ENCODE peak calls at places on chromosomes 16 and 17, in ten cellular contexts. T, A, H, V, S, Y, Z, L, R and I are unnamed samples.

GRCh38 chr17:75289832-75290337 is 652 bp upstream of the SLC25A19 start:
- DNase-seq in T (peak), A (peak), H (peak), V (peak), S (no peak), Y (no peak), Z (peak), L (peak), R (peak), I (peak)

GRCh38 chr16:85612801-85613608 is at the start of gene GSE1:
- DNase-seq in T (peak), A (peak), H (peak), V (peak), S (no peak), Y (peak), Z (peak), L (peak), R (peak), I (peak)

GRCh38 chr17:59763861-59764260 is 56.4 kb downstream of the VMP1 start:
- DNase-seq in T (no peak), A (peak), H (no peak), V (no peak), S (no peak), Y (no peak), Z (no peak), L (peak), R (no peak), I (no peak)

GRCh38 chr17:74922694-74923537 is at the start of gene USH1G:
- DNase-seq in T (no peak), A (peak), H (peak), V (no peak), S (no peak), Y (peak), Z (no peak), L (no peak), R (peak), I (peak)

GRCh38 chr17:19523690-19524089 is 10.0 kb upstream of the SLC47A1 start:
- DNase-seq in T (no peak), A (no peak), H (no peak), V (no peak), S (no peak), Y (no peak), Z (no peak), L (no peak), R (no peak), I (no peak)

GRCh38 chr16:1080801-1081733 is 8.5 kb downstream of the SSTR5 start:
- DNase-seq in T (no peak), A (no peak), H (no peak), V (no peak), S (no peak), Y (no peak), Z (no peak), L (no peak), R (no peak), I (no peak)

GRCh38 chr17:30368896-30369720 is 9.6 kb upstream of the CPD start:
- DNase-seq in T (no peak), A (no peak), H (no peak), V (no peak), S (no peak), Y (no peak), Z (no peak), L (no peak), R (no peak), I (no peak)

GRCh38 chr17:30477758-30478115 is 529 bp downstream of the GOSR1 start:
- DNase-seq in T (no peak), A (peak), H (peak), V (no peak), S (no peak), Y (no peak), Z (no peak), L (peak), R (no peak), I (no peak)

GRCh38 chr17:77810536-77810935 is 148.0 kb upstream of the TNRC6C start:
- DNase-seq in T (peak), A (no peak), H (no peak), V (peak), S (no peak), Y (no peak), Z (peak), L (peak), R (peak), I (no peak)

GRCh38 chr17:19295478-19296200 is 58.5 kb downstream of the EPN2 start:
- DNase-seq in T (no peak), A (no peak), H (no peak), V (no peak), S (no peak), Y (no peak), Z (no peak), L (no peak), R (no peak), I (no peak)

GRCh38 chr17:21530311-21530710 is 154.2 kb downstream of the KCNJ12 start:
- DNase-seq in T (no peak), A (no peak), H (no peak), V (no peak), S (no peak), Y (no peak), Z (no peak), L (no peak), R (no peak), I (no peak)

GRCh38 chr16:85089485-85089884 is 22.8 kb downstream of the CIBAR2 start:
- DNase-seq in T (no peak), A (peak), H (no peak), V (no peak), S (no peak), Y (peak), Z (no peak), L (no peak), R (no peak), I (no peak)

GRCh38 chr17:82684207-82684903 is 14.1 kb downstream of the RAB40B start:
- DNase-seq in T (no peak), A (no peak), H (peak), V (no peak), S (no peak), Y (no peak), Z (no peak), L (peak), R (peak), I (no peak)

GRCh38 chr17:19678581-19679418 is 30.2 kb downstream of the ALDH3A2 start:
- DNase-seq in T (no peak), A (no peak), H (no peak), V (no peak), S (no peak), Y (no peak), Z (no peak), L (no peak), R (no peak), I (no peak)

GRCh38 chr16:58389724-58390123 is 2.5 kb upstream of the GINS3 start:
- DNase-seq in T (no peak), A (no peak), H (no peak), V (no peak), S (no peak), Y (no peak), Z (no peak), L (no peak), R (no peak), I (no peak)

GRCh38 chr16:57091990-57092785 is at the start of gene CPNE2:
- DNase-seq in T (peak), A (peak), H (peak), V (peak), S (no peak), Y (peak), Z (peak), L (peak), R (peak), I (peak)

GRCh38 chr16:59973966-59974365 is 1239.8 kb upstream of the GOT2 start:
- DNase-seq in T (no peak), A (no peak), H (no peak), V (no peak), S (no peak), Y (no peak), Z (no peak), L (peak), R (no peak), I (no peak)

GRCh38 chr16:47016700-47017133 is 43.2 kb upstream of the DNAJA2 start:
- DNase-seq in T (no peak), A (no peak), H (no peak), V (no peak), S (no peak), Y (no peak), Z (no peak), L (no peak), R (no peak), I (peak)

GRCh38 chr17:3946711-3947235 is 17.5 kb downstream of the ATP2A3 start:
- DNase-seq in T (no peak), A (no peak), H (no peak), V (no peak), S (no peak), Y (no peak), Z (no peak), L (no peak), R (no peak), I (no peak)

GRCh38 chr17:40322417-40323315 is 13.7 kb downstream of the RARA start:
- DNase-seq in T (peak), A (peak), H (peak), V (peak), S (peak), Y (peak), Z (peak), L (peak), R (peak), I (peak)

GRCh38 chr16:88505405-88506082 is 52.5 kb downstream of the ZFPM1 start:
- DNase-seq in T (no peak), A (no peak), H (peak), V (peak), S (no peak), Y (peak), Z (peak), L (peak), R (peak), I (peak)

GRCh38 chr17:17164676-17165075 is 41.5 kb downstream of the PLD6 start:
- DNase-seq in T (no peak), A (no peak), H (no peak), V (no peak), S (no peak), Y (no peak), Z (no peak), L (no peak), R (no peak), I (no peak)

GRCh38 chr16:79542196-79542859 is 58.2 kb downstream of the MAF start:
- DNase-seq in T (peak), A (peak), H (no peak), V (peak), S (no peak), Y (no peak), Z (peak), L (no peak), R (peak), I (no peak)

GRCh38 chr17:64653325-64653984 is 8.7 kb downstream of the SMURF2 start:
- DNase-seq in T (no peak), A (peak), H (no peak), V (no peak), S (no peak), Y (no peak), Z (no peak), L (peak), R (no peak), I (no peak)

GRCh38 chr17:602436-602835 is 112.2 kb downstream of the VPS53 start:
- DNase-seq in T (no peak), A (no peak), H (peak), V (peak), S (no peak), Y (no peak), Z (no peak), L (peak), R (no peak), I (no peak)

GRCh38 chr17:81037026-81037782 is 2.3 kb downstream of the BAIAP2 start:
- DNase-seq in T (peak), A (peak), H (no peak), V (peak), S (no peak), Y (no peak), Z (peak), L (no peak), R (no peak), I (no peak)

GRCh38 chr16:30567991-30568638 is 3.4 kb downstream of the ZNF688 start:
- DNase-seq in T (no peak), A (peak), H (peak), V (no peak), S (no peak), Y (no peak), Z (no peak), L (peak), R (peak), I (peak)

GRCh38 chr17:79019631-79020584 is 4.1 kb upstream of the C1QTNF1 start:
- DNase-seq in T (peak), A (peak), H (peak), V (peak), S (no peak), Y (peak), Z (peak), L (peak), R (peak), I (peak)

GRCh38 chr17:39080416-39081179 is 70.8 kb downstream of the PLXDC1 start:
- DNase-seq in T (peak), A (no peak), H (no peak), V (peak), S (no peak), Y (no peak), Z (peak), L (peak), R (peak), I (no peak)

GRCh38 chr17:59001158-59001814 is 105.4 kb downstream of the TRIM37 start:
- DNase-seq in T (no peak), A (peak), H (peak), V (peak), S (peak), Y (no peak), Z (no peak), L (peak), R (peak), I (no peak)

GRCh38 chr16:88920618-88921602 is 54.5 kb upstream of the PABPN1L start:
- DNase-seq in T (peak), A (peak), H (peak), V (peak), S (no peak), Y (peak), Z (peak), L (peak), R (peak), I (no peak)

GRCh38 chr17:4375039-4375748 is 8.7 kb upstream of the UBE2G1 start:
- DNase-seq in T (no peak), A (no peak), H (no peak), V (no peak), S (no peak), Y (no peak), Z (no peak), L (no peak), R (peak), I (peak)

GRCh38 chr16:25035494-25036405 is 20.6 kb upstream of the ARHGAP17 start:
- DNase-seq in T (no peak), A (no peak), H (no peak), V (no peak), S (no peak), Y (no peak), Z (no peak), L (no peak), R (no peak), I (no peak)

DNA sequence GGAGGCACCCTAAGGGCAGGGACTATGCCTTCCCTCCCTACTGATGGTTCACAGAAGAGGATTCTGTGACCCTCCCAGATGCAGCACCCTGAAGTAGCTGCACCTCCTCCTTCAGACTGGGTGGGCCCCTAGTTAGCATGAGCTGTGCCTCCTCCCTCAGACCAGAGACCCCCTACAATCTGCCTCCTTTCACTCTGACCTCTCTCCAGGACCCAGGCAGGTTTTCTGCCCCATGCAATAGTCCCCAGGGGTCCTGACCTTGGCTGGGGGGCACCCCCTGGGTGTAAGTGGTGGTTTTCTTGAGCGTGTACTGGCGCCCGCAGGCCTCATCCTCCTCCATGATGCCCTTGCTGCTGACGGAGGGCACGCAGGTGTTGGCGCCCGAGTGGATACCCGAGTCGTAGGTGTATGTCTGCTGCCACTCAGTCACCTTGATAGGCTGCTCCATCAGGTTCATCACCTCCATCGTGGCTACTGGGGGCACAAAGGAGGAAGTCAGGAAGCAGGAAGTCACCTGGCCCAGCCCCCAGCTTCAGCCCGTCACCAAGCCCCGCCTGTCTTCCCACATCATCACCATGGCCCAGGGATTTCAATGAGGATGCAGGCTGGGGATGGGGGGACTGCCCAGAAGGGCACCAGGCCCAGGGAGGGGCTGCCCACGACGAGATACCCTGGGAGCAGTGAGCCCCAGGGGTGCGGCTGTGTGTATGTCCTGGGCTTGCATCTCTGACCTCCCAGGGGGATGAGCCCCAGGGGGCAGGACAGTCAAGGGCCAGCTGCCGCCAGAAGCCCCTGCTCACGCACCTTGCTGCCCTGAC is 14.9 kb downstream of the JUP start:
- DNase-seq in T (no peak), A (no peak), H (no peak), V (no peak), S (no peak), Y (no peak), Z (no peak), L (no peak), R (peak), I (no peak)
- H3K4me3 ChIP-seq in T (no peak), A (no peak), H (no peak), V (no peak), S (peak), Y (no peak), Z (no peak), L (no peak), R (no peak), I (no peak)

DNA sequence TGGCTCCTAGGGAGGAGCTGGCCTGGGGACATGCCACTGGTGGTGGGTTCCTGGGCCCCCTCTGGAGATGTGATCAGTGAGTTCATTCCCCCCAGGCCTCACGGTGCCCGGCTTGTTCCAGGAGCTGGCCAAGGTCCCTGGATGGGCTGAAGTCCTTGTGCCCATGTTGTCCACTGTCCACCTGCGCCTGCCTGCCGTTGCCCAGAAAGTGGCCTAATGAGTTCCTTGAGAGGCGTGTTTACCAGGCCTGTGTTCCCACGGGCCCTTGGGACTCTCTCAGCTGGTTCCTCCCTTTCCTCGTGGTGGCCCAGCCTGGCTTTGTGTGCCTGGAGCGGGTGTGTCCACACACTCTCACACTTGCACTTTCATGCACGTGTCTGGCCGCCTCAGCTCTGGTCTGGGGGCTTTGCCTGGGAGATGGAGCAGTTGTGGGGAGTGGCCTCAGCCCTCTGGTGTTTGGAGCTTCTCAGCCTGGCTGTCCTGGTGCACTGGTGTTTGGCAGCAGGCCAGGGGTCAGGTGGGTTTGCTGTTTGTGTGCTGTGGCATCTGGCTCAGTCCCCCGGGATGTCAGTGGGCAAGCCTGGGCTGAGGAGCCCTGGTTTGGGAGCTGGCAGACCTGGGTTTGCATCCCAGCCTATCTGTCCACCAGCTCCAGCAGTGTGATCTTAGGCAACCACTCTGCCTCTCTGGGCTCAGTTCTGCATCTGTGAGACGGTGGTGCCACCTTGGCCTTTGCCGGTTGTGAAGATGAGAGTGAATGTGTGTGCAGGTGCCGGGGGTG is 18.0 kb downstream of the ADCY7 start:
- DNase-seq in T (no peak), A (no peak), H (no peak), V (peak), S (no peak), Y (peak), Z (peak), L (peak), R (peak), I (no peak)
- H3K27ac ChIP-seq in T (no peak), A (no peak), H (no peak), V (peak), S (peak), Y (no peak), Z (no peak), L (no peak), R (peak), I (no peak)

GRCh38 chr17:70820276-70820675 is 650.9 kb downstream of the KCNJ2 start:
- DNase-seq in T (no peak), A (peak), H (no peak), V (no peak), S (no peak), Y (no peak), Z (no peak), L (peak), R (no peak), I (no peak)
- H3K4me3 ChIP-seq in T (no peak), A (no peak), H (no peak), V (no peak), S (no peak), Y (no peak), Z (no peak), L (no peak), R (no peak), I (no peak)

DNA sequence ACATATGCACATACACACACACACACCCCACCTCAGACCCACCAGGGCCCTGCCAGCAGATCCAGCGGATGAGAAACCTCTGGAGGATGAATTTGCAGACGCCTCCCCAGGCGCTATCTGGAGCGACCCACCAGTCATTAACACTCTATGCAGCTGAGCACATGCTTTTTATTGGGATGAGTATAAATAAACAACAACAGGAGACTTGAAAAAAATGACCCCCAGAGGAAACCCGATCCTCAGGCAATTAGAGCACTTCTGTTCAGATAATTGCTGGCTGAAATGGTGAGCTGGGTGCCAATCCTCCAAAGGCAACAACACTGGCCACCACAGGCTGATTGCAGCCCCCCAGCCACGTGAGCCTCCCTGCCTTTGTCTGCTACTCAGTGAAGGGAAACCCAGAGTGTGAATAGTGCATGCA is 32.9 kb downstream of the DYNLRB2 start:
- DNase-seq in T (no peak), A (no peak), H (no peak), V (no peak), S (no peak), Y (no peak), Z (no peak), L (no peak), R (no peak), I (no peak)
- H3K27ac ChIP-seq in T (no peak), A (no peak), H (no peak), V (no peak), S (no peak), Y (no peak), Z (no peak), L (no peak), R (no peak), I (no peak)

GRCh38 chr17:42163113-42163512 is 8.3 kb upstream of the RAB5C start:
- DNase-seq in T (no peak), A (no peak), H (no peak), V (no peak), S (no peak), Y (peak), Z (no peak), L (no peak), R (peak), I (peak)
- H3K4me3 ChIP-seq in T (no peak), A (no peak), H (no peak), V (no peak), S (no peak), Y (no peak), Z (no peak), L (no peak), R (no peak), I (no peak)

GRCh38 chr16:20734056-20734455 is 7.6 kb downstream of the THUMPD1 start:
- DNase-seq in T (no peak), A (no peak), H (no peak), V (no peak), S (no peak), Y (no peak), Z (no peak), L (no peak), R (no peak), I (no peak)
- H3K27ac ChIP-seq in T (peak), A (no peak), H (no peak), V (no peak), S (peak), Y (no peak), Z (no peak), L (no peak), R (no peak), I (no peak)